ENCODE peak calls at places on chromosomes 7 and 10, in five cellular contexts. One of them, this sample, is unnamed.

GRCh38 chr7:158602041-158602440 is 14.4 kb upstream of the PTPRN2 start:
- DNase-seq in HTR-8/SVneo: no peak
- DNase-seq in posterior cingulate gyrus: no peak
- DNase-seq in CD8-positive, alpha-beta T cell: no peak
- DNase-seq in natural killer cell: no peak
- DNase-seq in this sample: no peak

GRCh38 chr10:4254101-4254994 is 469.3 kb upstream of the KLF6 start:
- DNase-seq in CD8-positive, alpha-beta T cell: no peak
- DNase-seq in posterior cingulate gyrus: no peak
- DNase-seq in HTR-8/SVneo: no peak
- DNase-seq in natural killer cell: no peak
- DNase-seq in this sample: no peak

GRCh38 chr10:115355162-115355760 is 262.1 kb downstream of the ATRNL1 start:
- DNase-seq in natural killer cell: no peak
- DNase-seq in HTR-8/SVneo: peak
- DNase-seq in posterior cingulate gyrus: no peak
- DNase-seq in CD8-positive, alpha-beta T cell: no peak
- DNase-seq in this sample: peak

GRCh38 chr10:12799144-12799543 is 202.4 kb downstream of the CCDC3 start:
- DNase-seq in posterior cingulate gyrus: no peak
- DNase-seq in CD8-positive, alpha-beta T cell: no peak
- DNase-seq in natural killer cell: no peak
- DNase-seq in HTR-8/SVneo: no peak
- DNase-seq in this sample: no peak

GRCh38 chr7:22787936-22788335 is 34.7 kb downstream of the TOMM7 start:
- DNase-seq in CD8-positive, alpha-beta T cell: no peak
- DNase-seq in HTR-8/SVneo: no peak
- DNase-seq in posterior cingulate gyrus: no peak
- DNase-seq in natural killer cell: no peak
- DNase-seq in this sample: no peak

GRCh38 chr10:3978762-3979161 is 193.8 kb upstream of the KLF6 start:
- DNase-seq in posterior cingulate gyrus: no peak
- DNase-seq in HTR-8/SVneo: no peak
- DNase-seq in natural killer cell: no peak
- DNase-seq in CD8-positive, alpha-beta T cell: no peak
- DNase-seq in this sample: no peak

GRCh38 chr10:6516277-6516676 is 63.8 kb downstream of the PRKCQ start:
- DNase-seq in natural killer cell: no peak
- DNase-seq in HTR-8/SVneo: no peak
- DNase-seq in posterior cingulate gyrus: no peak
- DNase-seq in CD8-positive, alpha-beta T cell: no peak
- DNase-seq in this sample: no peak

GRCh38 chr10:101655581-101655980 is 39.4 kb downstream of the FBXW4 start:
- DNase-seq in HTR-8/SVneo: no peak
- DNase-seq in CD8-positive, alpha-beta T cell: no peak
- DNase-seq in posterior cingulate gyrus: no peak
- DNase-seq in natural killer cell: no peak
- DNase-seq in this sample: no peak

GRCh38 chr10:110304394-110304779 is 333 bp downstream of the SMNDC1 start:
- DNase-seq in CD8-positive, alpha-beta T cell: no peak
- DNase-seq in HTR-8/SVneo: no peak
- DNase-seq in posterior cingulate gyrus: no peak
- DNase-seq in natural killer cell: no peak
- DNase-seq in this sample: peak

This sample was measured in dermis microvascular lymphatic vessel endothelial cell.